ENCODE peak calls at places on chromosomes 7 and 10, in four cellular contexts. S, C, M and Q are unnamed samples.

GRCh38 chr10:95906675-95907453 is 911 bp upstream of the CC2D2B start:
- DNase-seq in S (peak; percentile 66), C (peak; percentile 29), M (peak; percentile 78), Q (peak; percentile 74)

GRCh38 chr10:34967411-34967880 is 122.7 kb downstream of the CUL2 start:
- DNase-seq in S (no peak), C (no peak), M (peak; percentile 26), Q (no peak)

GRCh38 chr7:99955247-99955646 is 20.6 kb downstream of the AZGP1 start:
- DNase-seq in S (no peak), C (no peak), M (no peak), Q (no peak)

GRCh38 chr10:8049151-8049873 is 5.2 kb upstream of the GATA3 start:
- DNase-seq in S (no peak), C (no peak), M (no peak), Q (no peak)

GRCh38 chr7:130127404-130128395 is 57.4 kb downstream of the KLHDC10 start:
- DNase-seq in S (no peak), C (no peak), M (peak; percentile 79), Q (peak; percentile 28)

GRCh38 chr7:155956977-155957376 is 144.7 kb upstream of the SHH start:
- DNase-seq in S (no peak), C (no peak), M (no peak), Q (no peak)

GRCh38 chr7:99733448-99733847 is 1.5 kb downstream of the CYP3A7 start:
- DNase-seq in S (peak; percentile 47), C (no peak), M (no peak), Q (peak; percentile 63)

GRCh38 chr7:43531700-43532099 is 51.2 kb upstream of the STK17A start:
- DNase-seq in S (no peak), C (no peak), M (no peak), Q (no peak)

GRCh38 chr7:16982640-16983103 is 100.9 kb upstream of the AGR3 start:
- DNase-seq in S (peak; percentile 33), C (no peak), M (peak; percentile 69), Q (peak; percentile 30)

GRCh38 chr10:100364147-100364546 is 17.1 kb downstream of the SCD start:
- DNase-seq in S (no peak), C (no peak), M (no peak), Q (no peak)

GRCh38 chr7:45885264-45885882 is 2.9 kb upstream of the IGFBP1 start:
- DNase-seq in S (no peak), C (peak; percentile 98), M (no peak), Q (no peak)

GRCh38 chr7:30743371-30744074 is 8.4 kb upstream of the INMT start:
- DNase-seq in S (peak; percentile 80), C (peak; percentile 68), M (no peak), Q (peak; percentile 36)

GRCh38 chr10:80416401-80417098 is 8.2 kb downstream of the PRXL2A start:
- DNase-seq in S (no peak), C (no peak), M (peak; percentile 88), Q (no peak)

GRCh38 chr7:102395958-102396709 is at the start of gene PRKRIP1:
- DNase-seq in S (peak; percentile 93), C (peak; percentile 92), M (peak; percentile 92), Q (peak; percentile 90)
- TF ChIP-seq POLR2A in S (peak; percentile 85), C (peak; percentile 7), M (peak; percentile 83), Q (peak; percentile 61)

DNA sequence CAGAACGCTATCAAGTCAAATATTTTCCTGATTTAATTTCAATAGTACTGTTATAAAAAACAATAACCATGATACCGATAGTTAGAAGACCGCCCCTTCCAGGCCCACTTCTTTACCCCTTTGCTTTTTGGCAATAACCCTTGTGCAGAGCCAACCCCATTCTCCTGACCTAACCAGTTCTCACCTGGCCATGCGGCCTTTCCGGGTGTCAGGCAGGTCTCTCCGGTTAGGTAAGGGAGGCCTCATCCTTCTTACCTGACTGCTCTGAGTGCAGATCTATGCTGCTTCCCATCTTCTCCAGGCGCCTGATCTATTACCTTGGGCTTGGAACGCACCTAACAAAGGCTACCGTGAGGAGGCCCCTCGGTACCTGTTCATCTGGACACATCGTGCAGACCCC is 26.6 kb downstream of the ZMIZ1 start:
- DNase-seq in S (no peak), C (no peak), M (no peak), Q (no peak)
- TF ChIP-seq POLR2A in S (no peak), C (no peak), M (no peak), Q (no peak)

DNA sequence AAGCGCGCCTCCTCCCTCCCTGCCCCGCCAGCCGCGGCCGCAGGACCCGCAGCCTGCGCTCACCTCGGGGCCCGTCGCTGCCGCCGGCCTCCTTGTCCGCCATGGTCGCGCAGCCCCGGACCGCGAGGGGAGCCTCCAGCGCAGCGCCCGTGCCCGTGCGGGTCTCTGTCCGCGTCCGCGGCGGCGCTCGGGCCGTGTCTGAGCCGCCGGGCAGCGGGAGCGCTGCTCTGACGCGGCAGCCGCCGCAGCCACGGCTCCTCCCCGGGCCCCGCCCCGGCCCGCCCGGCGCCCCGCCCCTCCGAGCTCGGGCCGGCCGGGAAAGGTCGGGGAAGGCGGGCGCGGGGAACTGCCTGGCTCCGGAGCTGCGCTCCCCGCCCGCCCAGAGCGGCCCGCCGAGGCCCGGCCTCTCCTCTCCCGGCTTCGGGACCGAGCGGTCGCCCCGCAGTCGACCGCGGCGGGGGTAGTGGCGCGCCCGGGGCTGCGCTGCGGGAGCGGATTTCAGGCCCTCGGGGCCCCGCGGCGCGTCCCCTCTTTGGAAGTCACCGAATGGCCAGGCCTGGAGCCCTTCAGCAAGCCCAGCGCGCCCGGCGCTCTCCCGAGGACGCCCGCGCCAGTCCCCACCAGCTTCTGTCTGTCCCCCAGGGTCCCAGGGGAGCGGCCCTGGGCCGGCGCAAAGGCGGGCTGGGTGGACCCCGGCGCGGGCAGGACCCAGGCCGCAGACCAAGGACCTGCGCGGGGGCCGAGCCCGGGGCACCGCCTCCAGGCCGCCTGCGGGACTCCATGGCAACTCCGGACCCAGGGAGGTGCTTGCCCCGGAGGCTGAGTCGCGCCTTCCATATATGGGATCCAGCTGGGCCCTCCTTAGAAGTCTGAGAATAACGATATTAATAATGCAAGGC is at the start of gene HSPA12A:
- DNase-seq in S (peak; percentile 65), C (peak; percentile 86), M (peak; percentile 62), Q (peak; percentile 28)
- TF ChIP-seq POLR2A in S (no peak), C (peak; percentile 94), M (no peak), Q (no peak)

DNA sequence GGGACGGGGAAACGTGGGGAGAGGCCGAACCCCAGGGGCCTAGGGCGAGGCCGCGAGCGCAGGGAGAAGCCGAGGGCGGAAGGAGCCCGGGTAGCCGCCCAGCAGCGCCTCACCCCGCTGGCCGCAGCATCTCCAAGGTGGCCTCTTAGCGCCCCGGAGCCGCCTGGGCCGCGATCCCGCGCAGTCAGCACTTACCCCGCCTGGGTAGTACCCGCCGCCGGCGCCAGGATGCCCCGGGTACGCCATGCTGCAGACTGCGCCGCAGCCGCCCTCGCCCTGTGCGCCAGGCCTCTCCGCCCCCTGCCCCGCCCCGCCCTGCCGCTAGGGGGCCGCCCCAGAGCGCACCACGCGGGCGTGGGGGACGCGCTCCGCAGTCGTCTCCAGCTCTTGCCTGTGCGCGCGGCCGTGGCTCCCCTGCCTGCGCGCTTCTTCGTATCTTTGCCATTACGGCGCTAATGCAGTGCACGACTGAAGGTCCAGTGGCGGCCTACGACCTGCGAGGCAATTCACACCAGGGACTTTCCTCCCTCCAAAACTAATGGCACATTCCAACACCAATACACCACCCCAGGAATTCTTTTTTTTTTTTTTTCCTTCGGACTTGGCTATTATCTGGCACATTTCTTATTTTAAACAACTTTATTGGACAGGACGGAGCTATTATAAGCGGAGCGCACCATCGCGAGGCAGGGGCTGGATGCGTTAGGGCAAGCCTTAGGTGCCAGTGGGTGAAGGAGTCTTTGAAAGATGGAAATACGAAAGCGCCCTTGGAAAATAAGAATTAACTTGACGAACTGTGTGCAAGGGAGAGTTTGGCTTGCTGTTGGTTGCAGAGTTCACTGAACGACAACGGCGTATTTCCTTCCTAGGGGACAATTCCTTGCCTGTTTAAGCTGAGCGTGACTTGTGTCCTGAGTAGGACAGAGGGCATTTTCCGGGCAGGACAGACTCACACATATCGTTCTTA is at the start of gene SRI:
- DNase-seq in S (peak; percentile 94), C (peak; percentile 76), M (peak; percentile 88), Q (peak; percentile 96)
- TF ChIP-seq POLR2A in S (peak; percentile 78), C (peak; percentile 95), M (peak; percentile 82), Q (peak; percentile 75)

GRCh38 chr7:116576350-116577319 is 51.8 kb downstream of the CAV1 start:
- DNase-seq in S (peak; percentile 15), C (no peak), M (peak; percentile 98), Q (no peak)
- TF ChIP-seq POLR2A in S (no peak), C (no peak), M (peak; percentile 45), Q (no peak)

GRCh38 chr10:22315455-22316285 is 518 bp upstream of the COMMD3 start:
- DNase-seq in S (no peak), C (no peak), M (peak; percentile 53), Q (no peak)

GRCh38 chr10:22317121-22317370 is 858 bp downstream of the COMMD3 start:
- DNase-seq in S (no peak), C (no peak), M (no peak), Q (no peak)

GRCh38 chr10:22317771-22318565 is 1.8 kb downstream of the COMMD3 start:
- DNase-seq in S (no peak), C (no peak), M (no peak), Q (peak; percentile 64)

GRCh38 chr10:22314852-22315251 is 1.3 kb upstream of the COMMD3 start:
- DNase-seq in S (no peak), C (no peak), M (no peak), Q (no peak)

DNA sequence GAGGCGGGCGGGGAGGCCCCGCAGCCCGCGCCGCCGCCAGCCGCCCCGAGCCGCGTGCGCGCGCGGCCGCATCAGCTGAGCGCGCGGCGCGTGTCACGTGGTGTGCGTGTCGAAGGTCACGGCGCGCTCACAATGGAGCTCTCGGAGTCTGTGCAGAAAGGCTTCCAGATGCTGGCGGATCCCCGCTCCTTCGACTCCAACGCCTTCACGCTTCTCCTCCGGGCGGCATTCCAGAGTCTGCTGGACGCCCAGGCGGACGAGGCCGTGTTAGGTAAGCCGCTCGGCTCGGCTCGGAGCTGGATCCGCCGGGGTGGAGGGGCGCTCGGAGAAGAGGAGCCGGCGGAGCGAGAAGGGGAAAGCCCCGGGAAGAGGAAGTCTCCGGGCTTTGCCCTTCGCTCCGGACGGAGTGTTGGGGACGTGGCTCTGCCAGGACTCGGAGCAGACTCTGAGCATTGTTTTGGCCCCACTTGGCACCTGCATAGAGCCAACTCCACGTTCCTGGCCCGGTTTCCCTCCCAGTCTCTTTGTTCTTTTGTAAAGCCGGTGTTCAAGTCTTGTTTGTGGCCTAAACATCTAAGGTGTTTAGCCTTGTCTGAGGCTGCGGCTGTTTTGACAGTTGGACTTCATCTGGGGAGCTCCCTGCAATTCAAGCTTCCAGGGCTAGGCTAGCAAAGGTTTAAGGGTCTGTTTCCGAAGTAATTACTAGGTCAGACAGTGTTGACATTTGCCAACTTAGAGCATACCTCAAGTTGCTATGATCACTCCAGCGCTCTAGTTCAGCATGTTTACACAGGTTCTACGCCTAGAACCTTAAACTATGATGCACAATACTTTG is at the start of gene COMMD3:
- DNase-seq in S (peak; percentile 94), C (peak; percentile 68), M (peak; percentile 88), Q (peak; percentile 94)
- TF ChIP-seq POLR2A in S (peak; percentile 89), C (peak; percentile 84), M (peak; percentile 89), Q (peak; percentile 90)

GRCh38 chr10:72738476-72738875 is 46.5 kb downstream of the MCU start:
- DNase-seq in S (no peak), C (no peak), M (peak; percentile 92), Q (no peak)

GRCh38 chr10:72742797-72743196 is 50.9 kb downstream of the MCU start:
- DNase-seq in S (no peak), C (no peak), M (no peak), Q (no peak)

GRCh38 chr10:72736881-72737280 is 44.9 kb downstream of the MCU start:
- DNase-seq in S (no peak), C (no peak), M (no peak), Q (no peak)

GRCh38 chr10:72742077-72742476 is 50.1 kb downstream of the MCU start:
- DNase-seq in S (no peak), C (no peak), M (no peak), Q (no peak)

GRCh38 chr10:72740526-72740925 is 48.6 kb downstream of the MCU start:
- DNase-seq in S (peak; percentile 23), C (peak; percentile 74), M (peak; percentile 91), Q (no peak)
- TF ChIP-seq POLR2A in S (no peak), C (no peak), M (no peak), Q (no peak)

GRCh38 chr10:62817120-62817762 is 1.1 kb upstream of the EGR2 start:
- DNase-seq in S (peak; percentile 58), C (no peak), M (peak; percentile 29), Q (peak; percentile 69)
- TF ChIP-seq POLR2A in S (no peak), C (no peak), M (no peak), Q (no peak)